ENCODE peak calls at places on chromosomes 3 and 15, in nine cellular contexts. W, L, Z, C, T, J, Q, V and R are unnamed samples.

GRCh38 chr3:10164546-10165393 is at the start of gene IRAK2:
- DNase-seq in W (peak), L (peak), Z (peak), C (peak), T (peak), J (peak), Q (no peak), V (peak), R (peak)

GRCh38 chr15:95812491-95812890 is 518.0 kb upstream of the NR2F2 start:
- DNase-seq in W (no peak), L (no peak), Z (no peak), C (peak), T (peak), J (no peak), Q (no peak), V (no peak), R (no peak)

GRCh38 chr15:92409521-92409920 is 15.8 kb downstream of the ST8SIA2 start:
- DNase-seq in W (no peak), L (no peak), Z (no peak), C (no peak), T (no peak), J (no peak), Q (no peak), V (no peak), R (no peak)

GRCh38 chr3:21457084-21457483 is 293.9 kb downstream of the ZNF385D start:
- DNase-seq in W (no peak), L (no peak), Z (no peak), C (no peak), T (no peak), J (no peak), Q (no peak), V (no peak), R (no peak)

GRCh38 chr15:96037584-96037983 is 292.9 kb upstream of the NR2F2 start:
- DNase-seq in W (no peak), L (no peak), Z (no peak), C (peak), T (no peak), J (no peak), Q (no peak), V (no peak), R (no peak)

GRCh38 chr15:66894986-66895780 is 170.2 kb upstream of the SMAD3 start:
- DNase-seq in W (no peak), L (no peak), Z (no peak), C (peak), T (peak), J (no peak), Q (no peak), V (no peak), R (no peak)

GRCh38 chr15:79372428-79372827 is 59.7 kb upstream of the MINAR1 start:
- DNase-seq in W (no peak), L (no peak), Z (no peak), C (no peak), T (no peak), J (no peak), Q (no peak), V (no peak), R (no peak)

GRCh38 chr3:102299125-102299877 is 135.5 kb upstream of the ZPLD1 start:
- DNase-seq in W (no peak), L (no peak), Z (peak), C (no peak), T (peak), J (no peak), Q (no peak), V (no peak), R (no peak)

GRCh38 chr3:38840987-38841386 is 25.0 kb upstream of the SCN10A start:
- DNase-seq in W (no peak), L (no peak), Z (peak), C (peak), T (no peak), J (no peak), Q (no peak), V (no peak), R (no peak)

GRCh38 chr15:62068071-62068786 is 1.5 kb downstream of the C2CD4A start:
- DNase-seq in W (peak), L (peak), Z (no peak), C (peak), T (peak), J (peak), Q (no peak), V (peak), R (no peak)

GRCh38 chr15:52804526-52805081 is 14.5 kb upstream of the ONECUT1 start:
- DNase-seq in W (no peak), L (no peak), Z (no peak), C (no peak), T (no peak), J (no peak), Q (no peak), V (no peak), R (no peak)

GRCh38 chr15:97966924-97967620 is 6.6 kb downstream of the ARRDC4 start:
- DNase-seq in W (no peak), L (no peak), Z (no peak), C (peak), T (no peak), J (no peak), Q (no peak), V (no peak), R (no peak)

GRCh38 chr3:159739166-159739565 is 249.5 kb upstream of the IL12A start:
- DNase-seq in W (no peak), L (no peak), Z (no peak), C (no peak), T (no peak), J (no peak), Q (no peak), V (no peak), R (no peak)

GRCh38 chr15:57406040-57406772 is 29.9 kb downstream of the CGNL1 start:
- DNase-seq in W (no peak), L (no peak), Z (no peak), C (peak), T (no peak), J (no peak), Q (no peak), V (no peak), R (no peak)

GRCh38 chr3:155853214-155854146 is 747 bp downstream of the SLC33A1 start:
- DNase-seq in W (peak), L (peak), Z (peak), C (peak), T (peak), J (no peak), Q (peak), V (peak), R (no peak)

GRCh38 chr3:153142961-153143360 is 19.1 kb upstream of the RAP2B start:
- DNase-seq in W (no peak), L (no peak), Z (no peak), C (peak), T (no peak), J (no peak), Q (no peak), V (no peak), R (no peak)

GRCh38 chr3:195209836-195210551 is 61.0 kb downstream of the XXYLT1 start:
- DNase-seq in W (no peak), L (peak), Z (no peak), C (peak), T (no peak), J (no peak), Q (no peak), V (no peak), R (no peak)

GRCh38 chr3:184523825-184524615 is 37.6 kb upstream of the EPHB3 start:
- DNase-seq in W (no peak), L (no peak), Z (peak), C (peak), T (peak), J (no peak), Q (peak), V (no peak), R (peak)

GRCh38 chr3:172678068-172678467 is 32.8 kb downstream of the NCEH1 start:
- DNase-seq in W (no peak), L (no peak), Z (no peak), C (peak), T (peak), J (no peak), Q (no peak), V (no peak), R (no peak)

GRCh38 chr3:186646841-186647240 is 6.6 kb downstream of the FETUB start:
- DNase-seq in W (peak), L (no peak), Z (no peak), C (no peak), T (no peak), J (no peak), Q (no peak), V (no peak), R (no peak)

GRCh38 chr3:64399205-64399800 is 174.0 kb upstream of the PRICKLE2 start:
- DNase-seq in W (peak), L (no peak), Z (peak), C (peak), T (peak), J (no peak), Q (no peak), V (no peak), R (peak)

GRCh38 chr15:58770519-58770856 is 614 bp upstream of the MINDY2 start:
- DNase-seq in W (peak), L (no peak), Z (peak), C (peak), T (peak), J (no peak), Q (peak), V (no peak), R (peak)

GRCh38 chr3:197393711-197394110 is 95.3 kb upstream of the DLG1 start:
- DNase-seq in W (no peak), L (no peak), Z (no peak), C (no peak), T (no peak), J (no peak), Q (no peak), V (no peak), R (no peak)

GRCh38 chr3:112550859-112551258 is 10.9 kb downstream of the ATG3 start:
- DNase-seq in W (no peak), L (no peak), Z (peak), C (no peak), T (no peak), J (no peak), Q (no peak), V (no peak), R (no peak)

GRCh38 chr3:32733631-32734229 is 48.7 kb downstream of the CNOT10 start:
- DNase-seq in W (peak), L (no peak), Z (peak), C (peak), T (peak), J (peak), Q (no peak), V (no peak), R (peak)

GRCh38 chr3:171970301-171970788 is 69.0 kb upstream of the FNDC3B start:
- DNase-seq in W (no peak), L (no peak), Z (no peak), C (peak), T (no peak), J (no peak), Q (no peak), V (no peak), R (no peak)

GRCh38 chr3:134353171-134353825 is 20.9 kb downstream of the AMOTL2 start:
- DNase-seq in W (no peak), L (peak), Z (no peak), C (no peak), T (no peak), J (no peak), Q (no peak), V (no peak), R (no peak)

GRCh38 chr15:87033056-87033455 is 953.4 kb downstream of the AGBL1 start:
- DNase-seq in W (no peak), L (no peak), Z (peak), C (peak), T (no peak), J (no peak), Q (no peak), V (no peak), R (no peak)

GRCh38 chr15:70215951-70216350 is 118.2 kb upstream of the TLE3 start:
- DNase-seq in W (no peak), L (no peak), Z (no peak), C (no peak), T (no peak), J (no peak), Q (no peak), V (no peak), R (no peak)